ENCODE peak calls at places on chromosome 4, in nine cellular contexts. X is HFF-Myc, J is heart right ventricle, H is foreskin fibroblast, T is GM23338, K is left ventricle myocardium inferior, M is fibroblast of lung, L is lower leg skin, W is mammary epithelial cell. D is an unnamed sample.

GRCh38 chr4:7107166-7107905 is 39.5 kb upstream of the GRPEL1 start:
- DNase-seq in X (no peak), J (no peak), H (no peak), T (no peak), K (no peak), M (no peak), L (no peak), W (no peak), D (no peak)

GRCh38 chr4:122661661-122662160 is 40.8 kb upstream of the IL21 start:
- DNase-seq in X (no peak), J (no peak), H (peak), T (no peak), K (no peak), M (peak), L (no peak), W (no peak), D (no peak)

GRCh38 chr4:3257125-3257690 is 8.2 kb downstream of the MSANTD1 start:
- DNase-seq in X (no peak), J (no peak), H (no peak), T (no peak), K (no peak), M (no peak), L (no peak), W (peak), D (peak)

GRCh38 chr4:3283483-3283882 is 9.3 kb upstream of the RGS12 start:
- DNase-seq in X (no peak), J (no peak), H (no peak), T (no peak), K (no peak), M (no peak), L (no peak), W (no peak), D (no peak)

GRCh38 chr4:16027114-16027513 is 56.7 kb downstream of the PROM1 start:
- DNase-seq in X (no peak), J (no peak), H (no peak), T (no peak), K (no peak), M (peak), L (no peak), W (peak), D (no peak)

GRCh38 chr4:55947912-55948725 is 626 bp upstream of the CEP135 start:
- DNase-seq in X (peak), J (no peak), H (peak), T (no peak), K (no peak), M (peak), L (no peak), W (peak), D (no peak)

GRCh38 chr4:123564758-123565346 is 168.3 kb downstream of the SPRY1 start:
- DNase-seq in X (no peak), J (no peak), H (peak), T (peak), K (no peak), M (peak), L (no peak), W (peak), D (peak)

GRCh38 chr4:2243682-2244380 is 1.9 kb upstream of the HAUS3 start:
- DNase-seq in X (no peak), J (peak), H (peak), T (no peak), K (peak), M (peak), L (no peak), W (no peak), D (no peak)

GRCh38 chr4:136032391-136032790 is 1499.9 kb downstream of the PCDH18 start:
- DNase-seq in X (no peak), J (no peak), H (no peak), T (peak), K (no peak), M (no peak), L (no peak), W (no peak), D (no peak)

GRCh38 chr4:186037692-186038658 is 31.0 kb upstream of the TLR3 start:
- DNase-seq in X (peak), J (no peak), H (peak), T (peak), K (no peak), M (peak), L (peak), W (peak), D (no peak)

GRCh38 chr4:140266958-140267568 is 106.4 kb upstream of the SCOC start:
- DNase-seq in X (peak), J (no peak), H (peak), T (no peak), K (no peak), M (peak), L (no peak), W (no peak), D (no peak)

GRCh38 chr4:13783800-13784411 is 156.4 kb upstream of the BOD1L1 start:
- DNase-seq in X (no peak), J (no peak), H (peak), T (no peak), K (no peak), M (no peak), L (no peak), W (peak), D (no peak)

GRCh38 chr4:1207157-1207470 is 34.7 kb upstream of the SPON2 start:
- DNase-seq in X (no peak), J (peak), H (no peak), T (peak), K (peak), M (no peak), L (no peak), W (no peak), D (no peak)

GRCh38 chr4:125244848-125245450 is 69.8 kb upstream of the FAT4 start:
- DNase-seq in X (no peak), J (no peak), H (peak), T (peak), K (no peak), M (peak), L (no peak), W (peak), D (no peak)

GRCh38 chr4:121192500-121192899 is 28.4 kb upstream of the TNIP3 start:
- DNase-seq in X (no peak), J (no peak), H (peak), T (peak), K (no peak), M (peak), L (no peak), W (peak), D (no peak)

GRCh38 chr4:185004562-185005208 is 13.6 kb upstream of the HELT start:
- DNase-seq in X (no peak), J (peak), H (no peak), T (peak), K (peak), M (no peak), L (no peak), W (no peak), D (no peak)

GRCh38 chr4:156230151-156230550 is 276.5 kb upstream of the CTSO start:
- DNase-seq in X (no peak), J (no peak), H (no peak), T (no peak), K (no peak), M (peak), L (no peak), W (no peak), D (no peak)

GRCh38 chr4:926538-926937 is 5.6 kb downstream of the GAK start:
- DNase-seq in X (no peak), J (no peak), H (peak), T (peak), K (no peak), M (peak), L (no peak), W (no peak), D (no peak)

GRCh38 chr4:145171919-145172318 is 8.5 kb downstream of the OTUD4 start:
- DNase-seq in X (no peak), J (no peak), H (no peak), T (no peak), K (no peak), M (no peak), L (no peak), W (no peak), D (no peak)

GRCh38 chr4:8320386-8320750 is 50.8 kb downstream of the HTRA3 start:
- DNase-seq in X (no peak), J (no peak), H (no peak), T (peak), K (peak), M (no peak), L (no peak), W (no peak), D (no peak)
- TF ChIP-seq CTCF in X (peak), J (peak), H (peak), T (peak), K (peak), M (no peak), L (no peak), W (peak), D (no peak)

DNA sequence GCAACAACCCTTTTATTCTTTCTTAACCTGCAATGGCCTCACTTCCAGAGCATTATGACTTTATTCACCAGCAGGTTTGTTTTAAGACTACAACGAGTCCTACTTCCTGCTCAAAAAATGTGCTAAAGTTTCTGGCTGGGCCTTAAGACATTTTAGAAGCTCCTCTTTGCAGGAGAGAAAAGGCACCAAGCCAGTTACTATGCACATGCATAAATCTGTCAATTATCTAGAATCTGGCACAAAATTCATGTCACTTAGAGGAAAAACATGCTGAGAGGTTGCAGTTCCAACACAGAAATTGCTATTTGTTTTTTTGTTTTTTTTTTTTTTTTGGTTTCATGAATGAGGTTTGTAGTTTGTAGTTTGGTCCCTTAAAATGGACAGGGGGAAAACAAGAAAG is 223.0 kb upstream of the EPHA5 start:
- DNase-seq in X (no peak), J (no peak), H (no peak), T (peak), K (no peak), M (no peak), L (no peak), W (no peak), D (no peak)
- H3K4me3 ChIP-seq in X (no peak), J (no peak), H (no peak), T (no peak), K (no peak), M (no peak), L (no peak), W (no peak), D (no peak)

GRCh38 chr4:51842554-51843308 is at the start of gene DCUN1D4:
- DNase-seq in X (peak), J (peak), H (peak), T (peak), K (peak), M (peak), L (peak), W (peak), D (peak)
- TF ChIP-seq CTCF in X (peak), J (peak), H (peak), T (no peak), K (peak), M (peak), L (no peak), W (no peak), D (peak)

DNA sequence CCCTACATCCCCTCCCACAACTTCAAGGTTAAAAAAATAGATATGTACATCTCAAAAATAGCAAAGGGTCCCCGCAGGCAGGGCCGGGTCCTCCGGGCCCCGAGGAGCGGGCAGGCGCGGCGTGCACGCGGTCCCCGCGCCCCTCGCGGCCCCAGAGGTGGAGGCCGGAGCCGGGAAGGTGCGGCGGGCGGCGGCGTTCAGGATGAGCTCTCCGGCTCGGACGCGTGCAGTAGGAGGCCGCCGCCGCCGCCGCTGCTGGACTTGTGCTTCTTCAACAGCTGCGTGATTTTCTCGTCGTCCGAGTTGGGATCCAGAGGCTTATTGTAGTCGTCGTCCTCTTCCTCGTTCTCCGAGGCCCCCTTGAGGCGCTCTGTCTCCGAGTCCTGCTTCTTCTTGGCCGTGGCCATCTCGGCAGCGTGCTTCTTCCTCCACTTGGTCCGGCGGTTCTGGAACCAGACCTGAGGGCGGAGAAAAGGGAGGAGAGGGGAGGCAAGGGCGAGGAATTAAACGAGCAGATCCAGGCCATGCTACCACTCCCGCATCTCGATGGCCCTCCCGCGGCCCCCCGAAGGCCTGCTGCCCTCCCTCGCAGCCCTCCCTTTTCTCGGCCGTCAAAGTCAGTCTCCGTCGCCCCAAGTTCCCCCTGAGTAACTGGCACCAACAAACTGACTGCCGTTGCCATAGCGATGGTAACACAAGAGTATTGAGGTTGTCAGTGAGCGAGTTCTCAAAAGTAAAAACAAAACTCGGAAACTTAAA is 5.8 kb downstream of the NKX6-1 start:
- DNase-seq in X (no peak), J (no peak), H (peak), T (peak), K (no peak), M (peak), L (no peak), W (no peak), D (peak)
- H3K4me3 ChIP-seq in X (no peak), J (no peak), H (no peak), T (peak), K (peak), M (no peak), L (no peak), W (no peak), D (no peak)

DNA sequence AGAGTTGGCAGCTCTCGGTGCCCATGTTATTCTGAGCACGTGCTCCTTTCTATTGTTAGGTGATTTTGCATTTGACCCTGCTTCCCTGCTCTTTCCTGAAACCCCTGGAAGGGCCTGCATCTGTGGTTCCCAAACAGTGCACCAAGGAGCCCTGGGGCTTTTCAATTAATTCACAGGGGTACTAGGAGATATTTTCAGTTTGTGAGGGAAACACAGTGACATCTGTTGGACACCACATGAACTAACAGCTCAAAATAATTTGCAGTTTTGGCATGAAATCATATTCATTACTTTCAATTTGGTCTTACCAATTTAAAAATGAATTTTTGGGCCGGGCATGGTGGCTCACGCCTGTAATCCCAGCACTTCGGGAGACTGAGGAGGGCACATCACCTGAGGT is 156.6 kb downstream of the GATB start:
- DNase-seq in X (peak), J (no peak), H (peak), T (peak), K (no peak), M (peak), L (no peak), W (no peak), D (no peak)
- TF ChIP-seq CTCF in X (peak), J (peak), H (peak), T (peak), K (peak), M (peak), L (no peak), W (peak), D (no peak)

GRCh38 chr4:40241026-40241425 is 44.2 kb downstream of the RHOH start:
- DNase-seq in X (no peak), J (no peak), H (no peak), T (no peak), K (no peak), M (no peak), L (no peak), W (no peak), D (no peak)
- H3K4me3 ChIP-seq in X (no peak), J (no peak), H (no peak), T (no peak), K (no peak), M (no peak), L (no peak), W (no peak), D (no peak)

GRCh38 chr4:174690665-174691064 is 138.4 kb downstream of the GLRA3 start:
- DNase-seq in X (no peak), J (no peak), H (no peak), T (no peak), K (no peak), M (no peak), L (no peak), W (no peak), D (no peak)

GRCh38 chr4:174686826-174687225 is 142.2 kb downstream of the GLRA3 start:
- DNase-seq in X (no peak), J (no peak), H (no peak), T (no peak), K (no peak), M (no peak), L (no peak), W (no peak), D (no peak)

DNA sequence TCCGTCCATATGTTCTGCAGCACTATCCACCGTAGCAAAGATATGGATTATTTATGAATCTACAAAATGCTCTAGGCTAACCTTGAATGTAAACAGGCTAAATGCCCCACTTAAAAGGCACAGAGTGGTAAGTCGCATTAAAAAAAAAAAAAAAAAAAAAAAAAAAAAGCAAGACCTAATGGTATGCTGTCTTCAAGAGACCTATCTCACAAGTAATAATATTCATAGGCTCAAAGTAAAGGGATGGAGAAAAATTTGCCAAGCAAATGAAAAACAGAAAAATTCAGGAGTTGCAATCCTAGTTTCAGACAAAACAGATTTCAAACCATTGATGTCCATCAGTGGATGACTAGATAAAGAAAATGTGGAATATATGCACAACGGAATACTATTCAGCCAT is 139.4 kb downstream of the GLRA3 start:
- DNase-seq in X (no peak), J (no peak), H (no peak), T (no peak), K (no peak), M (no peak), L (no peak), W (no peak), D (no peak)
- TF ChIP-seq CTCF in X (no peak), J (no peak), H (no peak), T (no peak), K (no peak), M (no peak), L (no peak), W (no peak), D (no peak)